ENCODE peak calls at places on chromosomes 12 and 14, in six cellular contexts. T, W, H, C, V and N are unnamed samples.

GRCh38 chr14:79091381-79091963 is 921.3 kb downstream of the NRXN3 start:
- ATAC-seq in T (no peak), V (no peak), H (no peak), W (no peak), C (no peak), N (no peak)

GRCh38 chr14:22007278-22008097 is 333.9 kb upstream of the OR4E1 start:
- ATAC-seq in H (peak; percentile 35), C (no peak), T (peak; percentile 52), W (no peak), V (peak; percentile 39), N (no peak)

GRCh38 chr12:15728118-15728598 is 61.0 kb downstream of the EPS8 start:
- ATAC-seq in H (no peak), C (peak; percentile 45), T (no peak), W (peak; percentile 75), V (no peak), N (peak; percentile 37)

GRCh38 chr12:129887047-129887568 is 16.7 kb downstream of the TMEM132D start:
- ATAC-seq in V (no peak), H (no peak), T (no peak), W (no peak), C (no peak), N (peak; percentile 20)

GRCh38 chr12:119988440-119988787 is 622 bp upstream of the BICDL1 start:
- ATAC-seq in V (peak; percentile 25), C (peak; percentile 69), W (peak; percentile 71), H (peak; percentile 9), T (no peak), N (peak; percentile 40)

GRCh38 chr14:101834387-101835165 is 73.1 kb downstream of the PPP2R5C start:
- ATAC-seq in W (no peak), V (no peak), C (no peak), T (no peak), H (no peak), N (no peak)

GRCh38 chr12:7571253-7571652 is 67.7 kb upstream of the CD163 start:
- ATAC-seq in W (no peak), V (no peak), H (no peak), T (no peak), C (no peak), N (no peak)

GRCh38 chr12:106091421-106091820 is 47.3 kb downstream of the NUAK1 start:
- ATAC-seq in W (no peak), C (no peak), H (no peak), T (no peak), V (no peak), N (no peak)

GRCh38 chr12:32896438-32897275 is at the start of gene PKP2:
- ATAC-seq in T (peak; percentile 65), W (peak; percentile 81), V (peak; percentile 49), H (no peak), C (peak; percentile 91), N (peak; percentile 95)

GRCh38 chr12:120793357-120793756 is 67.7 kb downstream of the ACADS start:
- ATAC-seq in W (no peak), H (no peak), C (no peak), T (no peak), V (no peak), N (peak; percentile 8)

GRCh38 chr12:89251326-89252237 is 100.7 kb downstream of the DUSP6 start:
- ATAC-seq in W (peak; percentile 42), H (no peak), V (peak; percentile 47), C (no peak), T (peak; percentile 44), N (no peak)

GRCh38 chr14:52402812-52403526 is 88.9 kb downstream of the PTGER2 start:
- ATAC-seq in W (no peak), C (no peak), V (peak; percentile 89), T (peak; percentile 75), H (peak; percentile 61), N (no peak)

GRCh38 chr12:7989827-7990491 is 42.6 kb upstream of the FOXJ2 start:
- ATAC-seq in V (peak; percentile 95), T (peak; percentile 91), C (peak; percentile 54), W (no peak), H (peak; percentile 87), N (peak; percentile 52)

GRCh38 chr14:33774866-33775519 is 175.9 kb downstream of the EGLN3 start:
- ATAC-seq in V (no peak), C (no peak), T (no peak), H (no peak), W (peak; percentile 75), N (no peak)

GRCh38 chr14:92677087-92677668 is 71.2 kb downstream of the LGMN start:
- ATAC-seq in T (peak; percentile 31), W (no peak), H (peak; percentile 57), C (no peak), V (peak; percentile 80), N (peak; percentile 7)

GRCh38 chr14:51188566-51189185 is 51.4 kb upstream of the TMX1 start:
- ATAC-seq in W (no peak), T (no peak), H (no peak), V (no peak), C (no peak), N (no peak)

GRCh38 chr12:51868821-51869489 is 18.9 kb upstream of the ANKRD33 start:
- ATAC-seq in V (peak; percentile 29), W (no peak), H (no peak), C (peak; percentile 46), T (no peak), N (peak; percentile 28)

GRCh38 chr12:22043943-22044342 is 2.1 kb upstream of the CMAS start:
- ATAC-seq in T (no peak), W (no peak), H (no peak), C (no peak), V (no peak), N (no peak)

GRCh38 chr12:107361970-107362369 is 268.6 kb upstream of the CRY1 start:
- ATAC-seq in V (no peak), W (no peak), T (no peak), C (no peak), H (no peak), N (no peak)

GRCh38 chr12:47900480-47901129 is 4.2 kb downstream of the VDR start:
- ATAC-seq in C (no peak), T (no peak), V (no peak), W (peak; percentile 48), H (no peak), N (peak; percentile 71)

GRCh38 chr12:97168804-97169203 is 261.7 kb downstream of the NEDD1 start:
- ATAC-seq in T (no peak), W (no peak), C (no peak), V (no peak), H (no peak), N (no peak)

GRCh38 chr12:89370850-89371249 is 18.5 kb upstream of the DUSP6 start:
- ATAC-seq in H (no peak), C (no peak), W (peak; percentile 90), T (no peak), V (no peak), N (peak; percentile 49)

GRCh38 chr12:6169107-6169440 is 31.1 kb upstream of the CD9 start:
- ATAC-seq in H (no peak), V (no peak), C (no peak), W (no peak), T (peak; percentile 56), N (no peak)

GRCh38 chr12:62211510-62211909 is 48.7 kb upstream of the USP15 start:
- ATAC-seq in T (no peak), V (no peak), C (no peak), H (no peak), W (peak; percentile 38), N (peak; percentile 77)

GRCh38 chr12:94112116-94112515 is 36.3 kb upstream of the PLXNC1 start:
- ATAC-seq in H (no peak), T (no peak), C (no peak), W (no peak), V (no peak), N (no peak)

GRCh38 chr12:3905664-3906063 is 32.5 kb upstream of the PARP11 start:
- ATAC-seq in V (no peak), H (peak; percentile 58), T (peak; percentile 34), C (no peak), W (no peak), N (no peak)

GRCh38 chr14:100554082-100554677 is 33.0 kb downstream of the BEGAIN start:
- ATAC-seq in H (peak; percentile 52), T (peak; percentile 65), V (no peak), C (peak; percentile 29), W (peak; percentile 64), N (peak; percentile 86)

GRCh38 chr14:92600318-92601053 is 86.9 kb downstream of the RIN3 start:
- ATAC-seq in T (no peak), V (no peak), W (peak; percentile 53), C (no peak), H (no peak), N (peak; percentile 50)

GRCh38 chr12:12985817-12986408 is 14.2 kb downstream of the HEBP1 start:
- ATAC-seq in C (no peak), H (peak; percentile 76), T (peak; percentile 62), W (peak; percentile 90), V (peak; percentile 55), N (peak; percentile 76)

GRCh38 chr12:5882511-5883185 is 62.4 kb downstream of the ANO2 start:
- ATAC-seq in H (no peak), W (no peak), T (no peak), C (no peak), V (no peak), N (no peak)

GRCh38 chr12:31645944-31646343 is 13.5 kb upstream of the ETFBKMT start:
- ATAC-seq in H (no peak), C (no peak), W (no peak), T (no peak), V (no peak), N (no peak)